ENCODE peak calls at places on chromosomes 4 and X, in eight cellular contexts. One of them, this sample, is unnamed.

GRCh38 chrX:136189222-136189621 is 41.9 kb downstream of the FHL1 start:
- DNase-seq in fibroblast of lung: no peak
- DNase-seq in NB4: no peak
- DNase-seq in gastrocnemius medialis: no peak
- DNase-seq in ovary: no peak
- DNase-seq in pancreas: peak
- DNase-seq in MCF 10A: no peak
- DNase-seq in keratinocyte: no peak
- DNase-seq in this sample: no peak

GRCh38 chrX:7068939-7069367 is 78.6 kb upstream of the STS start:
- DNase-seq in fibroblast of lung: no peak
- DNase-seq in NB4: no peak
- DNase-seq in gastrocnemius medialis: no peak
- DNase-seq in ovary: no peak
- DNase-seq in pancreas: no peak
- DNase-seq in MCF 10A: peak
- DNase-seq in keratinocyte: no peak
- DNase-seq in this sample: no peak

GRCh38 chrX:46601283-46601682 is 27.7 kb downstream of the CHST7 start:
- DNase-seq in fibroblast of lung: peak
- DNase-seq in NB4: no peak
- DNase-seq in gastrocnemius medialis: no peak
- DNase-seq in ovary: no peak
- DNase-seq in pancreas: no peak
- DNase-seq in MCF 10A: no peak
- DNase-seq in keratinocyte: no peak
- DNase-seq in this sample: no peak

GRCh38 chr4:76558391-76559235 is 123.6 kb downstream of the SHROOM3 start:
- DNase-seq in fibroblast of lung: no peak
- DNase-seq in NB4: no peak
- DNase-seq in gastrocnemius medialis: no peak
- DNase-seq in ovary: no peak
- DNase-seq in pancreas: no peak
- DNase-seq in MCF 10A: no peak
- DNase-seq in keratinocyte: no peak
- DNase-seq in this sample: no peak

GRCh38 chr4:94947681-94948108 is 189.9 kb downstream of the BMPR1B start:
- DNase-seq in fibroblast of lung: no peak
- DNase-seq in NB4: no peak
- DNase-seq in gastrocnemius medialis: no peak
- DNase-seq in ovary: no peak
- DNase-seq in pancreas: no peak
- DNase-seq in MCF 10A: no peak
- DNase-seq in keratinocyte: no peak
- DNase-seq in this sample: no peak

GRCh38 chr4:85744950-85745349 is 270.0 kb downstream of the ARHGAP24 start:
- DNase-seq in fibroblast of lung: peak
- DNase-seq in NB4: no peak
- DNase-seq in gastrocnemius medialis: no peak
- DNase-seq in ovary: no peak
- DNase-seq in pancreas: no peak
- DNase-seq in MCF 10A: peak
- DNase-seq in keratinocyte: peak
- DNase-seq in this sample: no peak

GRCh38 chr4:138307319-138307718 is 65.2 kb upstream of the SLC7A11 start:
- DNase-seq in fibroblast of lung: no peak
- DNase-seq in NB4: peak
- DNase-seq in gastrocnemius medialis: no peak
- DNase-seq in ovary: no peak
- DNase-seq in pancreas: no peak
- DNase-seq in MCF 10A: no peak
- DNase-seq in keratinocyte: no peak
- DNase-seq in this sample: no peak

GRCh38 chrX:20231598-20231997 is 35.1 kb downstream of the RPS6KA3 start:
- DNase-seq in fibroblast of lung: no peak
- DNase-seq in NB4: no peak
- DNase-seq in gastrocnemius medialis: no peak
- DNase-seq in ovary: no peak
- DNase-seq in pancreas: no peak
- DNase-seq in MCF 10A: no peak
- DNase-seq in keratinocyte: no peak
- DNase-seq in this sample: no peak

GRCh38 chr4:137819964-137820383 is 287.7 kb upstream of the PCDH18 start:
- DNase-seq in fibroblast of lung: peak
- DNase-seq in NB4: peak
- DNase-seq in gastrocnemius medialis: no peak
- DNase-seq in ovary: no peak
- DNase-seq in pancreas: peak
- DNase-seq in MCF 10A: peak
- DNase-seq in keratinocyte: peak
- DNase-seq in this sample: no peak

GRCh38 chr4:185120631-185120946 is 22.5 kb upstream of the SLC25A4 start:
- DNase-seq in fibroblast of lung: no peak
- DNase-seq in NB4: no peak
- DNase-seq in gastrocnemius medialis: no peak
- DNase-seq in ovary: no peak
- DNase-seq in pancreas: no peak
- DNase-seq in MCF 10A: no peak
- DNase-seq in keratinocyte: no peak
- DNase-seq in this sample: no peak

GRCh38 chr4:123832173-123833026 is 435.8 kb downstream of the SPRY1 start:
- DNase-seq in fibroblast of lung: peak
- DNase-seq in NB4: no peak
- DNase-seq in gastrocnemius medialis: peak
- DNase-seq in ovary: no peak
- DNase-seq in pancreas: peak
- DNase-seq in MCF 10A: peak
- DNase-seq in keratinocyte: peak
- DNase-seq in this sample: peak

GRCh38 chrX:42128587-42128986 is 205.2 kb upstream of the CASK start:
- DNase-seq in fibroblast of lung: no peak
- DNase-seq in NB4: no peak
- DNase-seq in gastrocnemius medialis: no peak
- DNase-seq in ovary: no peak
- DNase-seq in pancreas: no peak
- DNase-seq in MCF 10A: no peak
- DNase-seq in keratinocyte: no peak
- DNase-seq in this sample: no peak

GRCh38 chr4:123418486-123418931 is 21.9 kb downstream of the SPRY1 start:
- DNase-seq in fibroblast of lung: peak
- DNase-seq in NB4: peak
- DNase-seq in gastrocnemius medialis: peak
- DNase-seq in ovary: no peak
- DNase-seq in pancreas: peak
- DNase-seq in MCF 10A: peak
- DNase-seq in keratinocyte: no peak
- DNase-seq in this sample: no peak

GRCh38 chrX:77527233-77528001 is 80.2 kb downstream of the FGF16 start:
- DNase-seq in fibroblast of lung: peak
- DNase-seq in NB4: no peak
- DNase-seq in gastrocnemius medialis: no peak
- DNase-seq in ovary: peak
- DNase-seq in pancreas: no peak
- DNase-seq in MCF 10A: no peak
- DNase-seq in keratinocyte: no peak
- DNase-seq in this sample: peak

GRCh38 chrX:11540532-11541377 is 125.0 kb downstream of the ARHGAP6 start:
- DNase-seq in fibroblast of lung: peak
- DNase-seq in NB4: peak
- DNase-seq in gastrocnemius medialis: peak
- DNase-seq in ovary: no peak
- DNase-seq in pancreas: no peak
- DNase-seq in MCF 10A: no peak
- DNase-seq in keratinocyte: no peak
- DNase-seq in this sample: peak

GRCh38 chr4:147057631-147057980 is 111.9 kb upstream of the TTC29 start:
- DNase-seq in fibroblast of lung: peak
- DNase-seq in NB4: peak
- DNase-seq in gastrocnemius medialis: no peak
- DNase-seq in ovary: no peak
- DNase-seq in pancreas: no peak
- DNase-seq in MCF 10A: peak
- DNase-seq in keratinocyte: no peak
- DNase-seq in this sample: no peak

GRCh38 chrX:107736781-107737531 is 38.6 kb downstream of the TSC22D3 start:
- DNase-seq in fibroblast of lung: no peak
- DNase-seq in NB4: no peak
- DNase-seq in gastrocnemius medialis: no peak
- DNase-seq in ovary: no peak
- DNase-seq in pancreas: peak
- DNase-seq in MCF 10A: peak
- DNase-seq in keratinocyte: no peak
- DNase-seq in this sample: no peak

GRCh38 chrX:147912093-147912801 is 528 bp downstream of the FMR1 start:
- DNase-seq in fibroblast of lung: peak
- DNase-seq in NB4: peak
- DNase-seq in gastrocnemius medialis: peak
- DNase-seq in ovary: peak
- DNase-seq in pancreas: peak
- DNase-seq in MCF 10A: peak
- DNase-seq in keratinocyte: no peak
- DNase-seq in this sample: peak

GRCh38 chrX:40504801-40505605 is 75.8 kb upstream of the ATP6AP2 start:
- DNase-seq in fibroblast of lung: peak
- DNase-seq in NB4: no peak
- DNase-seq in gastrocnemius medialis: no peak
- DNase-seq in ovary: no peak
- DNase-seq in pancreas: no peak
- DNase-seq in MCF 10A: peak
- DNase-seq in keratinocyte: no peak
- DNase-seq in this sample: no peak

GRCh38 chr4:126520731-126521130 is 1112.0 kb upstream of the INTU start:
- DNase-seq in fibroblast of lung: no peak
- DNase-seq in NB4: no peak
- DNase-seq in gastrocnemius medialis: no peak
- DNase-seq in ovary: no peak
- DNase-seq in pancreas: no peak
- DNase-seq in MCF 10A: no peak
- DNase-seq in keratinocyte: no peak
- DNase-seq in this sample: no peak

GRCh38 chr4:123350191-123350544 is 46.4 kb upstream of the SPRY1 start:
- DNase-seq in fibroblast of lung: no peak
- DNase-seq in NB4: peak
- DNase-seq in gastrocnemius medialis: no peak
- DNase-seq in ovary: no peak
- DNase-seq in pancreas: peak
- DNase-seq in MCF 10A: peak
- DNase-seq in keratinocyte: peak
- DNase-seq in this sample: no peak

GRCh38 chr4:124386163-124386562 is 326.4 kb downstream of the ANKRD50 start:
- DNase-seq in fibroblast of lung: peak
- DNase-seq in NB4: no peak
- DNase-seq in gastrocnemius medialis: no peak
- DNase-seq in ovary: no peak
- DNase-seq in pancreas: no peak
- DNase-seq in MCF 10A: no peak
- DNase-seq in keratinocyte: no peak
- DNase-seq in this sample: no peak

DNA sequence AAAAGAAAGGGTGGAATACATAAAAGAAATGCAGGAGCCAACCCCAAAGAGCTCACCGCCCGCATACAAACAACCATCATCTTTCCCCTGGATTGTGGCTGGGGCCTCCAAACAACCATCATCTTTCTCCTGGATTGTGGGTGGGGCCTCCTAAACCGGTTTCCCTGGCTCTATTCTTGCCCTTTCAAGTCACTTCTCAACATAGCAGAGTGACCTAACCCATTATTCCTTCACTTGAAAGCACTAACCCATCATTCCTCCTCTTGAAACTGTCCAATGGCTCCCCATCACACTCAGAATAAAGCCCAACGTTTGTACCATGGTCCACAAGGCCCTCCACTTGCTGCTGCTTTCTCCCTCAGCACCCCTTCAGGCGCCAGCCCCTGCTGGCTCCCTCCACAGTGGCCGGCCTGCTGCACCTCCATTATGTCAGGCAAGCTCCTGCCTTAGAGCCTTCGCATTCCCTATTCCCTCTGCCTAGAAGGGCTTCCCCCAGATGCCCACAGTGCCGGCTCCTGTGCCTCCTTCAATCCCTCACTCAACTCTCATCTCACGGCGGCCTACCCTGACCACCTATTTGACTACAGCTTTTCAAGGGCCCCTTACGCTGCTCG is 24.1 kb downstream of the SMIM43 start:
- DNase-seq in fibroblast of lung: no peak
- DNase-seq in NB4: no peak
- DNase-seq in gastrocnemius medialis: no peak
- DNase-seq in ovary: no peak
- DNase-seq in pancreas: no peak
- DNase-seq in MCF 10A: no peak
- DNase-seq in keratinocyte: no peak
- DNase-seq in this sample: no peak
- TF ChIP-seq CTCF in fibroblast of lung: no peak
- TF ChIP-seq CTCF in NB4: no peak
- TF ChIP-seq CTCF in gastrocnemius medialis: no peak
- TF ChIP-seq CTCF in ovary: no peak
- TF ChIP-seq CTCF in pancreas: no peak
- TF ChIP-seq CTCF in MCF 10A: no peak
- TF ChIP-seq CTCF in keratinocyte: no peak
- TF ChIP-seq CTCF in this sample: no peak

DNA sequence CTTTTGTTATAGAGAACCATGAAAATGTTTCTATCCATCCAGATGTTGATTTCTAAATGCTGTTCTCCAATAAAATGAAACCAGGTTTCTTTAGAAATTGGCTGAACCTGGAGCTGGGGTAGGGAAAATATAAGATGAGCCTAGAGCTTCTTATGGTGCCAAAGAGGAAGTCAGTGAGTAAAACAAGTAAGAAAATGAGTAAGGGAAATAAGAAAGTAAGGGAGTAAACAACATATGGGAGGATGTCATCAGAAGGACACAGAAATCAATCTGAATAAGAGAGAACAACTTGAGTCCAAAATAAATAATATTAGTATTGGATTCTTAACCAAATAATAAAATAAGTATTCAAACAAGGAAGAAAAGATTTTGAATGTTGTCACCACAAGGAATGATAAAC is 506.0 kb downstream of the IL15 start:
- DNase-seq in fibroblast of lung: no peak
- DNase-seq in NB4: no peak
- DNase-seq in gastrocnemius medialis: no peak
- DNase-seq in ovary: no peak
- DNase-seq in pancreas: no peak
- DNase-seq in MCF 10A: no peak
- DNase-seq in keratinocyte: no peak
- DNase-seq in this sample: no peak
- TF ChIP-seq CTCF in fibroblast of lung: no peak
- TF ChIP-seq CTCF in NB4: no peak
- TF ChIP-seq CTCF in gastrocnemius medialis: no peak
- TF ChIP-seq CTCF in ovary: no peak
- TF ChIP-seq CTCF in pancreas: no peak
- TF ChIP-seq CTCF in MCF 10A: no peak
- TF ChIP-seq CTCF in keratinocyte: no peak
- TF ChIP-seq CTCF in this sample: no peak

GRCh38 chr4:114132830-114133229 is 153.4 kb upstream of the ARSJ start:
- DNase-seq in fibroblast of lung: no peak
- DNase-seq in NB4: peak
- DNase-seq in gastrocnemius medialis: no peak
- DNase-seq in ovary: no peak
- DNase-seq in pancreas: no peak
- DNase-seq in MCF 10A: no peak
- DNase-seq in keratinocyte: no peak
- DNase-seq in this sample: no peak
- TF ChIP-seq CTCF in fibroblast of lung: no peak
- TF ChIP-seq CTCF in NB4: peak
- TF ChIP-seq CTCF in gastrocnemius medialis: no peak
- TF ChIP-seq CTCF in ovary: no peak
- TF ChIP-seq CTCF in pancreas: no peak
- TF ChIP-seq CTCF in MCF 10A: no peak
- TF ChIP-seq CTCF in keratinocyte: peak
- TF ChIP-seq CTCF in this sample: no peak

GRCh38 chrX:14528629-14529287 is 578 bp upstream of the GLRA2 start:
- DNase-seq in fibroblast of lung: peak
- DNase-seq in NB4: peak
- DNase-seq in gastrocnemius medialis: no peak
- DNase-seq in ovary: peak
- DNase-seq in pancreas: peak
- DNase-seq in MCF 10A: peak
- DNase-seq in keratinocyte: peak
- DNase-seq in this sample: peak
- TF ChIP-seq CTCF in fibroblast of lung: peak
- TF ChIP-seq CTCF in NB4: peak
- TF ChIP-seq CTCF in gastrocnemius medialis: no peak
- TF ChIP-seq CTCF in ovary: no peak
- TF ChIP-seq CTCF in pancreas: peak
- TF ChIP-seq CTCF in MCF 10A: peak
- TF ChIP-seq CTCF in keratinocyte: peak
- TF ChIP-seq CTCF in this sample: peak

This sample was measured in heart left ventricle.